ENCODE peak calls at places on chromosomes 1 and 21, in six cellular contexts. V is NT2/D1, T is mesendoderm, F is IMR-90, I is PC-3, B is kidney. Y is an unnamed sample.

GRCh38 chr1:16076003-16076870 is 2.8 kb upstream of the FAM131C start:
- DNase-seq in V (no peak), T (peak; percentile 54), F (peak; percentile 98), I (peak; percentile 96), B (no peak), Y (peak; percentile 69)

GRCh38 chr1:996851-997727 is 2.8 kb downstream of the HES4 start:
- DNase-seq in V (no peak), T (no peak), F (no peak), I (no peak), B (peak; percentile 70), Y (no peak)

GRCh38 chr1:47993881-47994625 is 3.1 kb downstream of the TRABD2B start:
- DNase-seq in V (no peak), T (no peak), F (no peak), I (no peak), B (peak; percentile 66), Y (no peak)

GRCh38 chr1:164683235-164683634 is 124.3 kb downstream of the PBX1 start:
- DNase-seq in V (no peak), T (peak; percentile 61), F (no peak), I (peak; percentile 91), B (no peak), Y (no peak)

GRCh38 chr21:17466166-17466565 is 46.7 kb upstream of the CXADR start:
- DNase-seq in V (no peak), T (peak; percentile 31), F (peak; percentile 83), I (peak; percentile 36), B (no peak), Y (peak; percentile 28)

GRCh38 chr1:169941982-169942830 is 48.5 kb upstream of the SCYL3 start:
- DNase-seq in V (no peak), T (no peak), F (peak; percentile 46), I (peak; percentile 60), B (no peak), Y (peak; percentile 68)

GRCh38 chr1:212286437-212287131 is 1.4 kb downstream of the PPP2R5A start:
- DNase-seq in V (no peak), T (no peak), F (peak; percentile 6), I (peak; percentile 59), B (no peak), Y (peak; percentile 56)

GRCh38 chr21:27104749-27105439 is 138.0 kb upstream of the ADAMTS5 start:
- DNase-seq in V (no peak), T (peak; percentile 18), F (peak; percentile 51), I (peak; percentile 60), B (no peak), Y (peak; percentile 64)

GRCh38 chr1:32953495-32953894 is 11.1 kb downstream of the RNF19B start:
- DNase-seq in V (no peak), T (no peak), F (peak; percentile 77), I (peak; percentile 91), B (no peak), Y (peak; percentile 25)

GRCh38 chr1:186819140-186819539 is 9.6 kb upstream of the PLA2G4A start:
- DNase-seq in V (no peak), T (no peak), F (peak; percentile 90), I (peak; percentile 13), B (no peak), Y (peak; percentile 76)

GRCh38 chr21:32909393-32909792 is 116.3 kb upstream of the OLIG2 start:
- DNase-seq in V (no peak), T (no peak), F (no peak), I (no peak), B (no peak), Y (no peak)

DNA sequence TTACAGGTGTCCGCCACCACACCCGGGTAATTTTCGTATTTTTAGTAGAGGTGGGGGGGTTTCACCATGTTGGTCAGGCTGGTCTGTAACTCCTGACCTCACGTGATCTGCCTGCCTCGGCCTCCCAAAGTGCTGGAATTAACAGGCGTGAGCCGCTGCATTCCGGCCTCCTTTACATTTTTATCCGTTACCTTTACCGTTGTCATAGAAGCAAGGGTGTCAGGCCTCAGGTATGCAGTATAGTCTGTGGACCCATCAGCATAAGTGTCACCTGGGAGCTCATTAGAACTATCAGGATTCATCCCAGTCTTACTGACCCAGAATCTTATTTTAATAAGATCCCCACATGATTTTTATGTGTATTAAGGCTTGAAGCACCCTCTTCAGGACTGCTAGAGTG is 5.4 kb downstream of the CDC42 start:
- DNase-seq in V (no peak), T (peak; percentile 69), F (no peak), I (no peak), B (no peak), Y (no peak)
- H3K4me3 ChIP-seq in V (no peak overlapping the region), T (no peak overlapping the region), F (no peak overlapping the region), I (no peak overlapping the region), B (no peak overlapping the region), Y (no peak overlapping the region)

GRCh38 chr1:24297852-24298232 is 21.3 kb upstream of the GRHL3 start:
- DNase-seq in V (no peak), T (no peak), F (no peak), I (no peak), B (no peak), Y (no peak)

GRCh38 chr1:24298606-24299005 is 20.6 kb upstream of the GRHL3 start:
- DNase-seq in V (no peak), T (no peak), F (no peak), I (no peak), B (no peak), Y (no peak)

GRCh38 chr1:24294757-24295371 is 24.3 kb upstream of the GRHL3 start:
- DNase-seq in V (no peak), T (peak; percentile 67), F (no peak), I (peak; percentile 84), B (peak; percentile 91), Y (no peak)

GRCh38 chr1:24295547-24295946 is 23.6 kb upstream of the GRHL3 start:
- DNase-seq in V (no peak), T (no peak), F (no peak), I (no peak), B (no peak), Y (no peak)

DNA sequence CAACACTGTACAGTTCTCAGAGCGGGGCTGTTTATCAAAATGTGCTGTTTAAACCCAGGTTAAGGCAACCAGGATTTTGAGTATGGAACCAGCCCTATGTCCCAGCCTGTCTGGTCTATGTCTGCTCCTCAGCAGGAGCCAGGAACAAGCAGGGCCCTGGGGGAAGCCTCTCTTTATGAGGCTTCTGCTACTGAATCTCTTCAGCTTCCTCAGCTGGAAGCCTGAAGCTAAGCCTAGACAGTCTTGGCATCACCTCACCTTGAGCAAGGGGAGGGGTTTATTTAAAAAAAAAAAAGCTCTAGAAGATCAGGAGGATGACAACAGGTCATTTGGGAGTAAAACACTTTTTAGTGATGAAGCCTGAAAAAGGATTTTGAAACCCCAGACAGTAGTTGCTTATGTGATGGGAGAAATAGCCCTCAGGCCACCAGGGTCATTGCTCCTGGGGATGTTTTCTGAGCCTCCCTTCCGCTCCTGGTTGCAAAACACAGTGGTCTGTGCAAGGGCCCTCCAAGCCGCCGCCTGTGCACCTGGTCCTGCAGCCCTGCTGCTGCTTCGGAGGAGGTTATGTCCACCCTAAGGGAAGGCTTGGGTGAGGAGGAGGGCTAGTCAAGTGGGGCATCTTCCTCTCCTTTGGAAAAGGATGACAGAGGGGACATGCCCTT is 21.8 kb upstream of the GRHL3 start:
- DNase-seq in V (no peak), T (no peak), F (no peak), I (no peak), B (no peak), Y (no peak)
- H3K4me1 ChIP-seq in V (peaks cover 14% of the 10 kb centered on the region), T (peaks cover 6% of the 10 kb centered on the region), F (peaks cover 24% of the 10 kb centered on the region), I (peaks cover 28% of the 10 kb centered on the region), B (peaks cover 17% of the 10 kb centered on the region), Y (peaks cover 31% of the 10 kb centered on the region)

GRCh38 chr1:110208916-110209650 is 1.0 kb upstream of the KCNC4 start:
- DNase-seq in V (no peak), T (peak; percentile 57), F (no peak), I (no peak), B (no peak), Y (no peak)
- H3K9ac ChIP-seq in V (peak overlapping the region; percentile 93), T (peak overlapping the region; percentile 67), F (no peak overlapping the region), I (no peak overlapping the region), B (peak overlapping the region; percentile 73), Y (peak overlapping the region; percentile 82)

GRCh38 chr1:160363010-160363409 is 3.9 kb upstream of the NHLH1 start:
- DNase-seq in V (no peak), T (no peak), F (no peak), I (no peak), B (no peak), Y (no peak)
- H3K4me3 ChIP-seq in V (no peak overlapping the region), T (no peak overlapping the region), F (no peak overlapping the region), I (no peak overlapping the region), B (no peak overlapping the region), Y (no peak overlapping the region)

GRCh38 chr1:109898842-109899241 is 11.8 kb upstream of the CSF1 start:
- DNase-seq in V (no peak), T (no peak), F (no peak), I (no peak), B (no peak), Y (no peak)

GRCh38 chr1:109897244-109897955 is 13.2 kb upstream of the CSF1 start:
- DNase-seq in V (no peak), T (no peak), F (no peak), I (peak; percentile 26), B (no peak), Y (no peak)

GRCh38 chr1:109894823-109895719 is 15.6 kb upstream of the CSF1 start:
- DNase-seq in V (no peak), T (no peak), F (no peak), I (no peak), B (no peak), Y (no peak)

GRCh38 chr1:109896681-109897080 is 14.0 kb upstream of the CSF1 start:
- DNase-seq in V (no peak), T (no peak), F (no peak), I (no peak), B (no peak), Y (no peak)

DNA sequence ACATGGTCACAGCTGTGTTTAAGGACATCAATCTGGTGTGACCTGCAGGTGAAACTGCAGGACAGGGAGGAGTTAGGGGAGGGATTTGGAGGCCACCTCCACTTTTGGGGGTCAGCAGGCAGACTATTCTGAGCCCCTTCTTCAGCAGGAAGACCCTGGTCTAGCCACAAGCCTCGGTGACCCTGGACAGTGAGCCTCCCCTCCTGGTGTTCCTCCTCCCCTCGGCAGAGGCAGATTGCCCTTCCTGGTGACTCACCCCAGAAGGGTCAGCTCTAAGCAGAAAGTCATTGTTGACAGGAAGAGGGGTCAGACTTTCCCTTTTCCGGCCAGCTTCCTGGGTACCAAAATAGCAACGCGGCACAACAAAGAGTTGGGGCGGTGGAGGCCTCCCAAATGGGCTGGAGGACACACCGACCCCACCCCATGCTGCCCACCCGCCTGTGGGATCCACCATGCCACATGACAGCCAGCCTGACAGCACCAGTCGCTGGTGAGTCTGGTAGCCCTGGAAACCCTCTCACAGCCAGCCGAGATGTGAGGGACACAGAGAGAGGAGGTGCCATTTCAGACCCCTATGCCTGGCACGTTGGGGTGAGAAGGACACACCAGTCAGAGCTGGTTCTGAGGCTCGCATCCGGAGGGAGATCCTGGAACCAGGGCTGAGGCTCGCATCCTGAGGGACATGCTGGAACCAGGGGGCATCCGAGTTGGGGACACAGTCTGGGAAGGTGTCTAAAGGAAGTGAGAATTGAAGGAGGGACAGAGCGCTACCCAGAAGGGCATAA is 14.7 kb upstream of the CSF1 start:
- DNase-seq in V (no peak), T (no peak), F (peak; percentile 65), I (peak; percentile 54), B (peak; percentile 86), Y (no peak)
- H3K4me1 ChIP-seq in V (peaks cover 16% of the 10 kb centered on the region), T (peaks cover 1% of the 10 kb centered on the region), F (peaks cover 14% of the 10 kb centered on the region), I (peaks cover 8% of the 10 kb centered on the region), B (peaks cover 18% of the 10 kb centered on the region), Y (peaks cover 11% of the 10 kb centered on the region)

GRCh38 chr21:45945066-45945867 is 36.3 kb upstream of the COL6A1 start:
- DNase-seq in V (no peak), T (no peak), F (no peak), I (no peak), B (no peak), Y (no peak)
- H3K9ac ChIP-seq in V (no peak overlapping the region), T (no peak overlapping the region), F (no peak overlapping the region), I (no peak overlapping the region), B (no peak overlapping the region), Y (no peak overlapping the region)

GRCh38 chr1:155174334-155175280 is 958 bp downstream of the TRIM46 start:
- DNase-seq in V (no peak), T (peak; percentile 47), F (peak; percentile 15), I (peak; percentile 22), B (peak; percentile 85), Y (peak; percentile 54)
- H3K4me3 ChIP-seq in V (peak overlapping the region; percentile 91), T (peak overlapping the region; percentile 65), F (peak overlapping the region; percentile 81), I (peak overlapping the region; percentile 83), B (no peak overlapping the region), Y (peak overlapping the region; percentile 96)